ENCODE peak calls at places on chromosome 16, in nine cellular contexts. T, I, X, L, Z, C, D, P and F are unnamed samples.

GRCh38 chr16:47965439-47965838 is 190.4 kb downstream of the ABCC12 start:
- DNase-seq in T (no peak), I (no peak), X (no peak), L (no peak), Z (no peak), C (no peak), D (no peak), P (no peak), F (no peak)

GRCh38 chr16:64375386-64375980 is 746.4 kb downstream of the CDH11 start:
- DNase-seq in T (peak), I (no peak), X (no peak), L (no peak), Z (no peak), C (no peak), D (no peak), P (no peak), F (no peak)

GRCh38 chr16:47045459-47045858 is 72.0 kb upstream of the DNAJA2 start:
- DNase-seq in T (no peak), I (no peak), X (no peak), L (no peak), Z (no peak), C (no peak), D (no peak), P (no peak), F (no peak)

GRCh38 chr16:57773680-57774295 is 28.5 kb downstream of the KIFC3 start:
- DNase-seq in T (no peak), I (no peak), X (no peak), L (no peak), Z (peak), C (no peak), D (no peak), P (no peak), F (peak)

GRCh38 chr16:14240964-14241363 is 169.8 kb downstream of the MRTFB start:
- DNase-seq in T (no peak), I (no peak), X (no peak), L (no peak), Z (no peak), C (no peak), D (no peak), P (no peak), F (no peak)

GRCh38 chr16:23274968-23275367 is 27.1 kb upstream of the SCNN1B start:
- DNase-seq in T (no peak), I (peak), X (no peak), L (no peak), Z (no peak), C (no peak), D (no peak), P (no peak), F (no peak)

GRCh38 chr16:81376880-81377279 is 62.1 kb downstream of the GAN start:
- DNase-seq in T (no peak), I (peak), X (no peak), L (no peak), Z (no peak), C (no peak), D (peak), P (no peak), F (peak)

GRCh38 chr16:17481741-17482140 is 11.0 kb upstream of the XYLT1 start:
- DNase-seq in T (no peak), I (no peak), X (no peak), L (no peak), Z (no peak), C (no peak), D (no peak), P (no peak), F (no peak)

GRCh38 chr16:21339927-21340326 is 61.8 kb upstream of the CRYM start:
- DNase-seq in T (no peak), I (no peak), X (no peak), L (no peak), Z (no peak), C (no peak), D (no peak), P (no peak), F (no peak)

GRCh38 chr16:69844441-69844840 is 82.3 kb downstream of the WWP2 start:
- DNase-seq in T (no peak), I (no peak), X (no peak), L (no peak), Z (no peak), C (no peak), D (no peak), P (no peak), F (no peak)

GRCh38 chr16:58500329-58501241 is 642 bp downstream of the NDRG4 start:
- DNase-seq in T (peak), I (no peak), X (no peak), L (no peak), Z (no peak), C (no peak), D (no peak), P (no peak), F (peak)

GRCh38 chr16:70523621-70524405 is at the start of gene SF3B3:
- DNase-seq in T (peak), I (no peak), X (peak), L (no peak), Z (no peak), C (no peak), D (peak), P (peak), F (peak)

GRCh38 chr16:58430718-58431117 is 38.4 kb downstream of the GINS3 start:
- DNase-seq in T (no peak), I (no peak), X (no peak), L (no peak), Z (no peak), C (no peak), D (no peak), P (no peak), F (no peak)

GRCh38 chr16:56515665-56516064 is 4.2 kb downstream of the BBS2 start:
- DNase-seq in T (no peak), I (no peak), X (no peak), L (no peak), Z (no peak), C (no peak), D (no peak), P (no peak), F (no peak)

GRCh38 chr16:22225060-22225459 is 19.0 kb downstream of the EEF2K start:
- DNase-seq in T (peak), I (no peak), X (peak), L (no peak), Z (peak), C (no peak), D (no peak), P (peak), F (no peak)

GRCh38 chr16:74837056-74837455 is 62.4 kb upstream of the FA2H start:
- DNase-seq in T (no peak), I (no peak), X (no peak), L (no peak), Z (no peak), C (no peak), D (no peak), P (no peak), F (no peak)

GRCh38 chr16:27515874-27516353 is 33.8 kb downstream of the GTF3C1 start:
- DNase-seq in T (peak), I (peak), X (peak), L (no peak), Z (no peak), C (peak), D (no peak), P (no peak), F (peak)

GRCh38 chr16:86994651-86995171 is 322.5 kb downstream of the C16orf95 start:
- DNase-seq in T (peak), I (peak), X (no peak), L (peak), Z (peak), C (no peak), D (no peak), P (no peak), F (no peak)

GRCh38 chr16:70342016-70342415 is 4.7 kb upstream of the DDX19A start:
- DNase-seq in T (no peak), I (no peak), X (no peak), L (no peak), Z (no peak), C (no peak), D (no peak), P (no peak), F (no peak)

GRCh38 chr16:17135439-17135838 is 335.3 kb downstream of the XYLT1 start:
- DNase-seq in T (no peak), I (no peak), X (no peak), L (no peak), Z (no peak), C (peak), D (no peak), P (no peak), F (no peak)

GRCh38 chr16:48432136-48432535 is 46.9 kb upstream of the SIAH1 start:
- DNase-seq in T (no peak), I (no peak), X (no peak), L (no peak), Z (no peak), C (no peak), D (no peak), P (no peak), F (peak)

GRCh38 chr16:51685498-51685897 is 534.4 kb upstream of the SALL1 start:
- DNase-seq in T (no peak), I (no peak), X (no peak), L (no peak), Z (no peak), C (no peak), D (no peak), P (no peak), F (no peak)

GRCh38 chr16:27698266-27698665 is 148.3 kb downstream of the KATNIP start:
- DNase-seq in T (no peak), I (no peak), X (peak), L (no peak), Z (no peak), C (no peak), D (no peak), P (no peak), F (no peak)

GRCh38 chr16:11586375-11586855 is 304 bp downstream of the LITAF start:
- DNase-seq in T (peak), I (no peak), X (no peak), L (no peak), Z (peak), C (peak), D (no peak), P (no peak), F (no peak)

GRCh38 chr16:49775581-49775980 is 80.3 kb downstream of the ZNF423 start:
- DNase-seq in T (no peak), I (no peak), X (no peak), L (no peak), Z (no peak), C (no peak), D (no peak), P (no peak), F (no peak)

GRCh38 chr16:56289862-56290261 is 98.6 kb downstream of the GNAO1 start:
- DNase-seq in T (no peak), I (no peak), X (no peak), L (no peak), Z (no peak), C (no peak), D (no peak), P (no peak), F (no peak)

GRCh38 chr16:66435896-66436295 is 8.8 kb downstream of the BEAN1 start:
- DNase-seq in T (no peak), I (no peak), X (no peak), L (no peak), Z (no peak), C (no peak), D (no peak), P (no peak), F (no peak)

GRCh38 chr16:48537909-48538745 is 71.9 kb downstream of the N4BP1 start:
- DNase-seq in T (no peak), I (no peak), X (peak), L (no peak), Z (peak), C (no peak), D (no peak), P (peak), F (no peak)

GRCh38 chr16:22813946-22814325 is at the start of gene HS3ST2:
- DNase-seq in T (peak), I (no peak), X (peak), L (no peak), Z (peak), C (no peak), D (no peak), P (peak), F (peak)

GRCh38 chr16:72840591-72841381 is 207.1 kb downstream of the ZFHX3 start:
- DNase-seq in T (no peak), I (no peak), X (no peak), L (no peak), Z (no peak), C (no peak), D (no peak), P (no peak), F (no peak)

GRCh38 chr16:27304881-27305280 is 8.9 kb upstream of the IL4R start:
- DNase-seq in T (no peak), I (no peak), X (no peak), L (no peak), Z (no peak), C (no peak), D (no peak), P (no peak), F (no peak)

GRCh38 chr16:4934591-4934990 is 2.4 kb downstream of the PPL start:
- DNase-seq in T (no peak), I (no peak), X (no peak), L (no peak), Z (no peak), C (no peak), D (no peak), P (no peak), F (no peak)

GRCh38 chr16:79008036-79008868 is 592.3 kb downstream of the MAF start:
- DNase-seq in T (no peak), I (no peak), X (no peak), L (no peak), Z (no peak), C (peak), D (no peak), P (no peak), F (no peak)

GRCh38 chr16:89720520-89720858 is 209 bp downstream of the VPS9D1 start:
- DNase-seq in T (peak), I (peak), X (peak), L (no peak), Z (peak), C (no peak), D (no peak), P (no peak), F (peak)

GRCh38 chr16:85350973-85351372 is 238.7 kb upstream of the CIBAR2 start:
- DNase-seq in T (peak), I (peak), X (peak), L (peak), Z (peak), C (no peak), D (no peak), P (peak), F (peak)

GRCh38 chr16:10256855-10257641 is 74.8 kb upstream of the GRIN2A start:
- DNase-seq in T (peak), I (peak), X (peak), L (no peak), Z (no peak), C (peak), D (peak), P (peak), F (peak)

GRCh38 chr16:88706965-88707871 is 915 bp downstream of the CTU2 start:
- DNase-seq in T (peak), I (no peak), X (no peak), L (no peak), Z (no peak), C (peak), D (no peak), P (no peak), F (no peak)
- H3K4me3 ChIP-seq in T (peak), I (peak), X (peak), L (peak), Z (peak), C (peak), D (peak), P (peak), F (peak)

GRCh38 chr16:886084-886543 is 84.7 kb downstream of the LMF1 start:
- DNase-seq in T (no peak), I (no peak), X (peak), L (no peak), Z (no peak), C (no peak), D (no peak), P (no peak), F (no peak)

GRCh38 chr16:887846-888245 is 82.9 kb downstream of the LMF1 start:
- DNase-seq in T (no peak), I (no peak), X (no peak), L (no peak), Z (no peak), C (no peak), D (no peak), P (no peak), F (no peak)

GRCh38 chr16:885391-885790 is 84.9 kb upstream of the GNG13 start:
- DNase-seq in T (no peak), I (no peak), X (no peak), L (no peak), Z (no peak), C (no peak), D (no peak), P (no peak), F (no peak)

GRCh38 chr16:888901-889570 is 81.7 kb downstream of the LMF1 start:
- DNase-seq in T (no peak), I (no peak), X (no peak), L (no peak), Z (no peak), C (no peak), D (no peak), P (no peak), F (no peak)

GRCh38 chr16:886802-887731 is 83.7 kb downstream of the LMF1 start:
- DNase-seq in T (no peak), I (no peak), X (no peak), L (no peak), Z (no peak), C (no peak), D (no peak), P (no peak), F (no peak)
- H3K4me3 ChIP-seq in T (no peak), I (no peak), X (peak), L (no peak), Z (no peak), C (no peak), D (no peak), P (no peak), F (no peak)

GRCh38 chr16:19410435-19411153 is 7.1 kb upstream of the TMC5 start:
- DNase-seq in T (peak), I (peak), X (peak), L (no peak), Z (no peak), C (peak), D (no peak), P (no peak), F (peak)
- H3K4me3 ChIP-seq in T (peak), I (peak), X (peak), L (no peak), Z (peak), C (peak), D (no peak), P (no peak), F (no peak)

DNA sequence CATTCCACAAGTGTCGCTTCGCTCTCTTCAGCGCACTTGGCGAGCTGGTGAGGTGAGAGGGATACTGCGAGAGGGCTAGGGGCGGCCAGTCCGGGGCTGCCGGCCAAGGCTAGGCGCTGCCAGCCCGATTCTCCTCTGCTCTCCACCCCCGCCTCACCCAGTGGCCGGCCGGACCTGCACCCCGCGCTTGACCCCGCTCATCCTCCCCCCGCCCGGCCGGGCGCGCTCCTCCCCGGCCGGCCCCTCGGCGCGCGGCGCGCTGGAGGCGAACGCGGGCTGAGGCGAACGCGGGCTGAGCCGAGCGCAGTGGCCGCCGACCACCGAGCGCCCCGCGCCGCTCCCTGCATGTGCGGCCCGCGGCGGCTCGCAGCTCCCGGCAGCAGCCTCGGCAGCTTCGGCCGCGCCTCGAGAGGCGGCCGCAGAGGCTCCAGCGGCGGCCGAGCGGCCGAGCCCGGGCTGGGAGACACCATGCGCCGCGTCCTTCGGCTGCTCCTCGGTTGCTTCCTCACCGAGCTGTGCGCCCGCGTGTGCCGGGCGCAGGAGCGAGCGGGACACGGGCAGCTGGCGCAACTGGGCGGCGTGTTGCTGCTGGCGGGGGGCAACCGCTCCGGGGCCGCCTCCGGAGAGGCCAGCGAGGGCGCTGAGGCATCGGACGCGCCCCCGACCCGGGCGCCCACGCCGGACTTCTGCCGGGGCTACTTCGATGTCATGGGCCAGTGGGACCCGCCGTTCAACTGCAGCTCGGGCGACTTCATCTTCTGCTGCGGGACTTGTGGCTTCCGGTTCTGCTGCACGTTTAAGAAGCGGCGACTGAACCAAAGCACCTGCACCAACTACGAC is at the start of gene SHISA9:
- DNase-seq in T (peak), I (no peak), X (no peak), L (no peak), Z (no peak), C (no peak), D (no peak), P (no peak), F (no peak)
- H3K4me3 ChIP-seq in T (no peak), I (no peak), X (peak), L (no peak), Z (peak), C (no peak), D (no peak), P (no peak), F (no peak)

GRCh38 chr16:724188-725040 is 1.8 kb downstream of the CCDC78 start:
- DNase-seq in T (no peak), I (no peak), X (no peak), L (no peak), Z (no peak), C (no peak), D (no peak), P (no peak), F (no peak)

GRCh38 chr16:726188-726437 is 130 bp downstream of the CCDC78 start:
- DNase-seq in T (peak), I (no peak), X (no peak), L (no peak), Z (no peak), C (no peak), D (no peak), P (no peak), F (no peak)

GRCh38 chr16:726438-727290 is at the start of the genes CCDC78 and HAGHL:
- DNase-seq in T (peak), I (peak), X (peak), L (no peak), Z (peak), C (peak), D (peak), P (no peak), F (no peak)

GRCh38 chr16:725041-725376 is 1.2 kb downstream of the CCDC78 start:
- DNase-seq in T (no peak), I (no peak), X (no peak), L (no peak), Z (no peak), C (no peak), D (no peak), P (no peak), F (no peak)

DNA sequence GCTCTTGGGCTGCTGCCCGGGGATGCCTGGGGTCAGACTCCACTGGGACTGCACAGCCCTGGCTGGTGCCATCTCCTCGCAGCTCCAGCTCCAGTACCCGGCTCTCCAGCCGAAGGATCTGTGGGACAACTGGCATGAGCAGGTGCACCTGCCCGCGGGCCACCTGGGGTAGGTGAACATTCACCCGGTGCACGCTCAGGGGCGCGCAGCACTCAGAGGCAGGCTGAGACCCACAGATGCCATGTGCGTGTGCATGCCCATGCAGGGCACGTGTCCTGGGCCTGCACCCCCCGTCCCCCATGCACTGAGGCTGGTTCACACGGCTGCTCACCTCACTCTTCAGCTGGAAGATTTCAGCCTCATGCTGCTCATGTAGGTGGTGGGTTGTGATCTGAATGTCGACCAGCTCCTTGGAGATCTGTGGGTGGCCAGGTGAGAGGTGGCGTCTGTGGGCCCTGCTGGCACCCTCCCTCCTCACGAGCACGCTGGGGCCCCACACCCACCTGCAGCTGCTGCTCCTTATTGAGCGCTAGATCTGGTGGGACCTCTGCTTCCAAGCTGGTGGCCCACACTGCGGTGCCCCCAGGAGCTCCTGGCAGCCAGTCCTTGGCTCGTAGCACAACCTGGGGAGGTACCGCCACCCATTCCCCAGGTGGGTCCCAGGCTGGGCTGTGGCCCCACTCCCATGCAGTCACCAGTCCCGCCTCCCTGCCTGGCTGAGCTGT is 618 bp downstream of the CCDC78 start:
- DNase-seq in T (no peak), I (no peak), X (no peak), L (no peak), Z (no peak), C (no peak), D (no peak), P (no peak), F (no peak)
- H3K4me3 ChIP-seq in T (no peak), I (no peak), X (no peak), L (no peak), Z (no peak), C (no peak), D (no peak), P (no peak), F (no peak)